ENCODE peak calls at places on chromosomes 13 and 19, in six cellular contexts. A is stomach, R is tibial nerve, D is sigmoid colon, T is HepG2, K is right lobe of liver. F is an unnamed sample.

GRCh38 chr13:48636550-48636949 is 17.2 kb upstream of the CYSLTR2 start:
- DNase-seq in A (no peak), K (no peak), D (no peak), T (no peak), R (no peak), F (no peak)

GRCh38 chr13:109795021-109795420 is 8.6 kb upstream of the IRS2 start:
- DNase-seq in A (no peak), R (no peak), D (no peak), T (no peak), K (no peak), F (no peak)

GRCh38 chr19:38229585-38230073 is 5.6 kb upstream of the DPF1 start:
- DNase-seq in T (peak), R (no peak), K (no peak), A (peak), D (no peak), F (peak)

GRCh38 chr19:2619076-2619475 is 83.4 kb downstream of the GNG7 start:
- DNase-seq in A (no peak), T (no peak), R (no peak), D (no peak), K (no peak), F (no peak)

GRCh38 chr13:19618925-19619324 is 14.5 kb upstream of the MPHOSPH8 start:
- DNase-seq in D (no peak), R (no peak), A (no peak), K (peak), T (peak), F (no peak)

GRCh38 chr19:13019330-13019729 is 24.1 kb downstream of the NFIX start:
- DNase-seq in D (no peak), K (no peak), A (no peak), T (no peak), R (no peak), F (no peak)

GRCh38 chr13:107962209-107962608 is 253.1 kb downstream of the LIG4 start:
- DNase-seq in A (no peak), R (no peak), D (no peak), K (no peak), T (no peak), F (no peak)

GRCh38 chr19:3557461-3558248 is at the start of gene MFSD12:
- DNase-seq in D (peak), T (peak), R (peak), A (peak), K (peak), F (peak)

GRCh38 chr13:42272115-42272756 is at the start of gene AKAP11:
- DNase-seq in K (peak), R (no peak), A (peak), T (peak), D (peak), F (peak)

GRCh38 chr13:40059540-40060232 is 404.2 kb downstream of the COG6 start:
- DNase-seq in D (no peak), T (no peak), K (no peak), R (no peak), A (no peak), F (no peak)

GRCh38 chr19:18672606-18673337 is 10.7 kb upstream of the CRTC1 start:
- DNase-seq in D (no peak), R (no peak), T (no peak), A (peak), K (peak), F (no peak)
- H3K4me3 ChIP-seq in D (no peak), R (no peak), T (no peak), A (no peak), K (no peak), F (no peak)

DNA sequence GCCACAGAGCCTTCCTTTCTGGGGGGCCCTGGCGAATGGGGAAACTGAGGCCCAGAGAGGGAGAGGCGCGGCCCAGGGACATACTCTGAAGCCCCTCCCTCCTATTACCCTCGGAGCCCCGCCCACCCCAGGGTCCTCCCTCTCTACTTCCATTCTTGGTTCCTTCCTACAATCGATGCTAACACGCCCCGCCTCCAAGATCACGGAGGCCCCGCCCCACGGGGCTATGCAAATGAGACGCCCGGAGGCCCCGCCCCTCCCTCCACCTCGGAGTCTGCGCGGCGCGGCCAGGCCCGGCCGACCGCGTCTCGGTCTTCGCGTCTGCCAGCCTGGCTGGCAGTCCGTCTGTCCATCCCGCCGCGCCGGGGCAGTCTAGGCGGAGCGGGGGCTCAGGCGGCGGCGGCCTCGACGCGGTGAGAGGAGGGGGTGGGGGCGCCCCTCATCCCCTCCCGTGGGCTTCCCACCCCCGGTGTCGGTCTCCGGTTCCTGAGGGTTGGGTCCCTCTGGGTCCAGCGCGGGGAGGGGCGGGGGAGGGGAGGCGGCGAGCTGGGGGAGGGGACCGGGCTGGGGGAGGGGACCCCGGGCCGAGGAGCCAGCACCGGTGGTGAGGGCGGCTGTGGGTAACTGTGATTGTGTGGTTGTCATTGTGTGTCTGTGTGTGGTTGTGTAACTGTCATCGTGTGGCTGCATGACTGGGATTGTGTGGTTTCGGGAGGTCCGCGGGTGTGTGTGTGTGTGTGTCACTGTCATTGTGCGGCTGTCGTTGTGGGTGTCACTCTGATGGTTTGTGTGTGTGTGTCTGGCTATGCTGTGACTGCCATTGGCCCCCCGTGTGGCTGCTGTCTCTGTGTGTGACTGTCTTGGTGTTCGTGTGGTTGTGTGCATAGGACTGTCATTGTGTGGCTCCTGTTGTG is at the start of gene PLPPR2:
- DNase-seq in D (peak), T (peak), A (peak), R (peak), K (peak), F (peak)
- TF ChIP-seq POLR2A in D (peak), T (peak), A (no peak), R (peak), K (peak), F (no peak)

DNA sequence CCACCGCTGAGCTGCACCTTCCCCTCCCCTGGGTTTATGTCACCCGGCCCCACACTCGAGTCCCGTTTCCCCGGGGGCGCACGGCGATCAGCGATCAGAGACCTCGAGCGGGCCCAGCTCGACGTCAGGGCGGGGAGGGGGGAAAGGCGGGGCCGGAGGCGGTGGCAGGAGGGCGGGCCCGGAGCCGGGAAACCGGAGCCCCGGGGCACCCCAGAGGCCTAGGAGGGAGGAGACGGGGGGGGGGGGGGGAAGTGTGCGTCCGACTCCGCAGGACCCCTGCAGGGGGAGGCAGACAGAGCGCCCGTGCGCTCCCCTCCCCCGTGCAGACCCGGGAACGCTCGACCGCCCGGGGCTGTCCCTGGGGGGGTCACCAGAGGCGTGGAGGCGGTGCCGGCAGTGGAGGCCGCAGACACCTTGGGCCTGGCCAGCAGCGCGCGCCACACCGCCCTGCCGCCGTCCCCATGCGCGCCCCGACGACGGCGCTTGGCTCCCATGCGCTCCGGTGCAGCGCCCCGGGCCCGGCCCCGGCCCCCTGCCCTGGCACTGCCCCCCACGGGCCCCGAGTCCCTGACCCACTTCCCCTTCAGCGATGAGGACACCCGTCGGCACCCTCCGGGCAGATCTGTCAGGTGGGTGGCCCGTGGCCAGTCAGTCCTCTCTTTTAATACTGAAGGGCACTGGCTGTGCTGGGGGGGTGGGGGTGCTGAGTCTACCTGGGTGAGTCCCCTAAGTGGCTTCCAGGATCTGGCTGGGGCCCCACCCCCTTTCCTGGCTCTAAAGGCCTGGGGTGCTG is 11.8 kb downstream of the PDE4A start:
- DNase-seq in T (no peak), D (peak), R (no peak), A (peak), K (peak), F (peak)
- H3K27ac ChIP-seq in T (no peak), D (peak), R (peak), A (peak), K (peak), F (peak)

GRCh38 chr19:33903489-33903850 is 106.8 kb downstream of the KCTD15 start:
- DNase-seq in A (no peak), T (no peak), K (no peak), D (no peak), R (no peak), F (no peak)

GRCh38 chr19:33906578-33907335 is 110.1 kb downstream of the KCTD15 start:
- DNase-seq in R (no peak), D (no peak), K (no peak), T (peak), A (no peak), F (peak)

GRCh38 chr19:33904681-33905080 is 108.0 kb downstream of the KCTD15 start:
- DNase-seq in K (no peak), R (no peak), D (no peak), A (no peak), T (peak), F (no peak)

GRCh38 chr19:33905473-33905936 is 108.8 kb downstream of the KCTD15 start:
- DNase-seq in A (no peak), D (no peak), K (peak), T (no peak), R (no peak), F (peak)

GRCh38 chr19:33905937-33906577 is 109.4 kb downstream of the KCTD15 start:
- DNase-seq in A (peak), T (no peak), R (peak), K (peak), D (peak), F (peak)
- H3K4me3 ChIP-seq in A (peak), T (peak), R (peak), K (peak), D (peak), F (peak)

GRCh38 chr19:19324059-19324755 is 3.6 kb downstream of the MAU2 start:
- DNase-seq in K (no peak), T (no peak), D (no peak), A (no peak), R (no peak), F (no peak)

GRCh38 chr19:19321143-19321577 is 531 bp downstream of the MAU2 start:
- DNase-seq in D (no peak), K (no peak), A (no peak), T (peak), R (no peak), F (no peak)

GRCh38 chr19:19319725-19320361 is 466 bp downstream of the SUGP1 start:
- DNase-seq in R (no peak), K (no peak), A (no peak), T (no peak), D (no peak), F (peak)

GRCh38 chr19:19316082-19316481 is 4.2 kb downstream of the SUGP1 start:
- DNase-seq in K (no peak), R (no peak), D (no peak), T (no peak), A (no peak), F (no peak)

DNA sequence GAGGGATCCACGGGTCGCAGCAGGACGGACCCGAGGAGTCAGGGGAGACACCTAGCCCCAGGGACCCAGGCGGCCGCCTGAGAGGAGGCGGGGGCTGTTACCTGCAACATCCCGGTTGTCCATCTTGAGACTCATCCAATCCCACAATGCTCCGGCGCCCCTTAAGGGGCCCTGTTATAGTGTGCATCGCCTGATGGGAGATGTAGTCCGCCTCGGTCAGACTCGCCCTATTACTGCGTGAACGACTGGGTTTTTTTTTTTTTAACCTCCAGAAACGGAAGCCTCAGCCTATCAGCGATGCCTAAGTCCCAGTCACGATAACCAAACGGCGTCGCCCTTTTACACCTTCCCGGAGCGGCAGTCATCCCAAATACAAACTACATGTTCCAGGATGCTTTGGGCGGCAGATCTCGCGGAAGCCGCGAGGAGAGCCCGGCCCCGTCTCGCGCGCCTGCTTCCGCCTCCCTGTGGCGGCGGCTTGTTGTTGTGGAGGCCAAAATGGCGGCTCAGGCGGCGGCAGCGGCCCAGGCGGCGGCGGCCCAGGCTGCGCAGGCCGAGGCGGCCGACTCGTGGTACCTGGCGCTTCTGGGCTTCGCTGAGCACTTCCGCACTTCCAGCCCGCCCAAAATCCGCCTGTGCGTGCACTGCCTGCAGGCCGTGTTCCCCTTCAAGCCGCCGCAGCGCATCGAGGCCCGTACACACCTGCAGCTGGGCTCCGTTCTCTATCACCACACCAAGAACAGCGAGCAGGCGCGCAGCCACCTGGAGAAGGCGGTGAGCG is at the start of the genes MAU2 and SUGP1:
- DNase-seq in A (peak), D (peak), T (peak), K (peak), R (peak), F (peak)
- TF ChIP-seq POLR2A in A (peak), D (no peak), T (peak), K (peak), R (no peak), F (peak)

DNA sequence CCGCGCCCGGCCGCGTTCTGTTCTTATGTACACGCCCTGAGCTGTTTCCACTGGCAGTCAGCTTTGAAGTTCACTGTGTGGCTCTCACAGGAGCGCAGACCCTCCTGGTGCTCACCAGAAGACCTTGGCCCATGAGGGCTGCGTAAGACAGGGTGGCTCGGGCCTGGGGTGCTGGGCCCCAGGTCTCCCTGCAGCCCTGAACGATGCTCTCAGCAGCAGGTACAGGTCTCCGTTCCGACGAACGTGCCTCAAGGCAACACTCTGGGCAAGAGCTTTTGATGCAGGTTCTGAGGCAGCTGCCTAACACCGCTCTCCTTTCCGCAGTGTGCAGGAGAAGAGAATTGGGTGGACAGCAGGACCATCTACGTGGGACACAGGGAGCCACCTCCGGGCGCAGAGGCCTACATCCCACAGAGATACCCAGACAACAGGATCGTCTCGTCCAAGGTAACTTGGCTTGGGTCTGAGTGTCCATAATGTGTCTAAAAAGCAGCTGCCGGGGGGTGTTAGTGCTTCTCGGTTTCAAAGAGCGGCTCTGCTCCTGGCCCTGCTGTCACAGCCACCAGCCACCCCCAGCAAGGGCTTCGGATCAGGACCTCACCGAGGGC is 95.1 kb downstream of the ATP11A start:
- DNase-seq in D (no peak), A (peak), T (no peak), R (no peak), K (no peak), F (no peak)
- H3K27ac ChIP-seq in D (no peak), A (no peak), T (no peak), R (no peak), K (no peak), F (peak)

GRCh38 chr13:50053844-50054243 is 38.6 kb downstream of the KCNRG start:
- DNase-seq in K (no peak), R (no peak), T (no peak), A (no peak), D (no peak), F (no peak)

GRCh38 chr13:50060718-50061117 is 45.5 kb downstream of the KCNRG start:
- DNase-seq in T (no peak), D (no peak), R (no peak), K (no peak), A (no peak), F (no peak)

GRCh38 chr13:50052478-50052877 is 37.2 kb downstream of the KCNRG start:
- DNase-seq in K (no peak), R (no peak), A (no peak), D (no peak), T (no peak), F (no peak)

GRCh38 chr13:50055454-50055853 is 40.2 kb downstream of the KCNRG start:
- DNase-seq in R (no peak), K (no peak), D (no peak), T (no peak), A (no peak), F (no peak)
- H3K4me3 ChIP-seq in R (no peak), K (no peak), D (no peak), T (no peak), A (no peak), F (no peak)

DNA sequence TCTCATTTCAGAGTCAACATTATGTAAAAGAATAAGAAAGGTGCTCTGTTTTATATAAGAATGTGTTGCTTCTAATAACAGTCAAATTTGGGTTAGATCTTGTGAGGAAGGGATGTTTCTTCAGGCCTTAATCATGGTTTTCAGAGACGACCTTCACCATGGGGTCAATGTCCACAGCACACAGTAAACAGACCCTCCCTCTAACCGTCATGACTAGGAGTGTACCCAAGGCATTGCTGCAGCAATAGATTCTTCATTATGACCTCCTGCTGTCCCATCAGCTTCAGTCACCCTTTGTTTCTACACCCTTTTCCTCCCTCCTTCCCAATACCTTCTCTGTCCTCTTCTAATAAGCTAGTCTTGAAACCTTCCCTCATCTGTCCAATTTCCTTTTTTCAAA is 15.7 kb downstream of the SERPINE3 start:
- DNase-seq in T (peak), A (no peak), K (no peak), D (no peak), R (no peak), F (no peak)
- TF ChIP-seq POLR2A in T (no peak), A (no peak), K (no peak), D (no peak), R (no peak), F (no peak)

DNA sequence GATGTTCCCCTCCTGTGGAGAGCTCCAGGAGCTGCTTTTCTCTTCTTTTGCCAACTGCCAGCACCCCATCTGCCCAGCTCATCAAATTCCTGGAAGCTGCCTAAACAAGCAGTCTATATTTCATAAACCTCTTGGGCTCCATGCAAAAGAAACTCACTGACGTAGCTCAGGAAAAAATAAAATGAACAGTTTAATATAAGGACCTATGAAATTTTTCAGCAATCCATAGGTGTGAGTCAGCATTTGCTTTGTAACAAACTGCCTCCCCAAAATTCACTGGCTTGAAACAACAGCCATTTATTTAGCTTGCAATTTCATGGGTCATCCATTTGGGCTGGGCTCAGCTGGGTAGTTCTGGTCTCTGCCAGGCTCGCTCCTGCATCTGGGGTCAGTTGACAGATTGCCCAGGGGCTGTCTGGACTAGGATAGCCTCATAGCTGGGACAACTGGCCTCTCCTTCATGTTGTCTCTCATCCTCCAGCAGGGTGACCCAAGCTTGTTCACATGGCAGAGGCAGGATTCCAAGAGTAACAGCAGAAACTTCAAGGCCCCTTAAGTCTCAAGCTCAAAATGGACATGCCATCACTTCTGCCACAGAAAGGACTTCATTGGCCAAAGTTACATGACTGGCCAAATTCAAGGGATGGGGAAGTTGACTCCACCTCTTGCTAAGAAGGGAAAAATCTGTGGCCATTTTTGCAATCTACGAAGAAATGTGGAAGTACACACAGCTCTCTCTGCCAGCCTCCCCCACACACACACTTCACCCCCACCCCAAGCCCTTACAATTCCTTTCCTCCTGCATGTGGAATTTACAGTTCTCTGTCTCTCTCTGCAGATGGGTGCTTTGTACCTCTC is 7.9 kb upstream of the PVR start:
- DNase-seq in A (no peak), D (no peak), R (no peak), T (no peak), K (no peak), F (no peak)
- H3K27ac ChIP-seq in A (no peak), D (no peak), R (no peak), T (peak), K (peak), F (no peak)

GRCh38 chr19:47310819-47311218 is 1.2 kb downstream of the C5AR1 start:
- DNase-seq in K (peak), R (no peak), A (peak), T (peak), D (no peak), F (peak)
- H3K4me3 ChIP-seq in K (no peak), R (no peak), A (peak), T (no peak), D (peak), F (peak)